ENCODE peak calls at places on chromosome 10, in six cellular contexts. G is transverse colon, O is H9, T is heart right ventricle, F is coronary artery, H is lower lobe of right lung. L is an unnamed sample.

GRCh38 chr10:11024596-11024995 is 6.9 kb downstream of the CELF2 start:
- DNase-seq in H (no peak), G (no peak), O (no peak), F (no peak), T (no peak), L (no peak)

GRCh38 chr10:5540080-5540479 is 15.3 kb downstream of the CALML3 start:
- DNase-seq in O (no peak), F (peak; percentile 33), G (peak; percentile 5), H (peak; percentile 36), T (no peak), L (no peak)

GRCh38 chr10:102634696-102635095 is 9.6 kb upstream of the TRIM8 start:
- DNase-seq in T (no peak), H (peak; percentile 41), O (no peak), F (no peak), G (no peak), L (no peak)

GRCh38 chr10:91452063-91452462 is 41.9 kb downstream of the HECTD2 start:
- DNase-seq in G (no peak), T (no peak), O (no peak), F (no peak), H (no peak), L (no peak)

GRCh38 chr10:63273575-63273974 is 140.4 kb downstream of the NRBF2 start:
- DNase-seq in G (no peak), O (no peak), T (no peak), H (no peak), F (no peak), L (no peak)

GRCh38 chr10:44513592-44513991 is 128.7 kb upstream of the CXCL12 start:
- DNase-seq in T (no peak), O (no peak), F (no peak), H (no peak), G (no peak), L (no peak)

GRCh38 chr10:3516191-3516590 is 268.8 kb downstream of the KLF6 start:
- DNase-seq in G (no peak), T (no peak), O (no peak), H (no peak), F (no peak), L (no peak)

GRCh38 chr10:98030093-98030821 is at the start of gene CRTAC1:
- DNase-seq in O (peak; percentile 87), G (peak; percentile 41), F (no peak), T (peak; percentile 64), H (peak; percentile 86), L (no peak)

GRCh38 chr10:110425684-110426293 is 71.9 kb upstream of the DUSP5 start:
- DNase-seq in T (no peak), O (no peak), F (no peak), H (no peak), G (no peak), L (no peak)

GRCh38 chr10:99461230-99461629 is 30.8 kb upstream of the GOT1 start:
- DNase-seq in T (no peak), H (no peak), F (no peak), O (no peak), G (no peak), L (no peak)

GRCh38 chr10:111063471-111063870 is 13.4 kb upstream of the ADRA2A start:
- DNase-seq in H (no peak), G (no peak), F (no peak), O (no peak), T (no peak), L (no peak)

GRCh38 chr10:103564116-103564501 is 70.6 kb downstream of the NEURL1 start:
- DNase-seq in G (no peak), T (no peak), H (no peak), F (no peak), O (no peak), L (no peak)

GRCh38 chr10:103564799-103565365 is 71.4 kb downstream of the NEURL1 start:
- DNase-seq in F (no peak), T (no peak), O (peak; percentile 70), H (no peak), G (peak; percentile 40), L (no peak)

GRCh38 chr10:132712698-132713232 is 73.2 kb downstream of the NKX6-2 start:
- DNase-seq in G (no peak), F (no peak), T (peak; percentile 3), O (no peak), H (peak; percentile 20), L (no peak)

GRCh38 chr10:7611909-7612308 is 54.9 kb downstream of the ITIH5 start:
- DNase-seq in G (no peak), H (no peak), T (no peak), O (no peak), F (no peak), L (no peak)

GRCh38 chr10:69180525-69181204 is 631 bp downstream of the SUPV3L1 start:
- DNase-seq in G (no peak), F (no peak), O (no peak), H (no peak), T (no peak), L (no peak)

GRCh38 chr10:61588770-61589211 is 73.9 kb upstream of the CABCOCO1 start:
- DNase-seq in F (no peak), O (no peak), T (no peak), G (no peak), H (no peak), L (no peak)

GRCh38 chr10:68371604-68372003 is 35.5 kb downstream of the RUFY2 start:
- DNase-seq in O (no peak), T (no peak), F (no peak), H (no peak), G (no peak), L (no peak)

GRCh38 chr10:76675951-76676587 is 961.5 kb downstream of the KCNMA1 start:
- DNase-seq in H (no peak), F (peak; percentile 93), G (peak; percentile 13), O (no peak), T (peak; percentile 41), L (no peak)

DNA sequence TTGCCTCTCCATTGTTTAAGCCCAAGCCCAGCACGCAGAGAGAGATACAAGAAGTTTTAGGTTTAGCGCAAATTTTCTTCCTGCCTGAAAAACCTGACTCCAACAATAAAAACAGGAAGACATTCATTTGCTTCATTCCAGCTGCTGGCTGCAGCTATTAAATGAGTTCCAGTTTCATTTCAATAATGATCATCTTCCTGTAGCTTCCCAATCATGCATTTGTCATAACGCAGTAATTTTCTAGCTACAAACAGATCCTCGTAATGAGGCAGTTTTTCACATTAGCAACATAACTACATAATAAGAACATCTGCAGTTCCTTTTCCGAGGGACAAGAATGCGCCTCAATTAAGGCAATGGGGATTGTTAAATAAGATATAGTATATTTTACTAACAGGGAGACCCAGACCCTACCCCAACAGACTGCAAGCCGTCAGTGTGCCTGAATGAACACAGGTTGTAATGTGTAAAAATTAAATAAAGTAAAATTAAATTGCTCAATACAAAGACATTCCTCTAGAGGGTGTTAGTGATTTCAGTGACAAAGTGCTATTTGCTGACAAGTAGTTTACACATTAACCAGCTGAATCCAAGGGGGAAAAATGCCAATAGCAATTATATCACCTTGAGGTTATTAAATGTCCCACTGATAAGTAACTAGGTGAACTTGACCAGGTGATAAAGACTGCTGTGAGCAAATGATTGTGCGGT is 110.7 kb downstream of the EBF3 start:
- DNase-seq in H (no peak), G (no peak), O (no peak), T (no peak), F (peak; percentile 11), L (no peak)
- TF ChIP-seq CTCF in H (peak; percentile 29), G (peak; percentile 39), O (peak; percentile 50), T (peak; percentile 35), F (no peak), L (peak; percentile 44)

GRCh38 chr10:95176101-95176500 is 17.9 kb upstream of the ACSM6 start:
- DNase-seq in G (no peak), O (no peak), F (no peak), H (no peak), T (no peak), L (no peak)
- TF ChIP-seq CTCF in G (no peak), O (peak; percentile 50), F (no peak), H (no peak), T (no peak), L (no peak)

GRCh38 chr10:22016046-22016705 is 12.6 kb upstream of the DNAJC1 start:
- DNase-seq in F (no peak), O (no peak), H (no peak), G (no peak), T (no peak), L (no peak)

GRCh38 chr10:22006379-22006884 is 2.9 kb upstream of the DNAJC1 start:
- DNase-seq in F (no peak), O (no peak), H (no peak), T (no peak), G (no peak), L (no peak)

GRCh38 chr10:22005763-22006162 is 2.2 kb upstream of the DNAJC1 start:
- DNase-seq in H (no peak), T (no peak), G (no peak), F (no peak), O (no peak), L (no peak)

GRCh38 chr10:22010973-22011408 is 7.5 kb upstream of the DNAJC1 start:
- DNase-seq in T (no peak), O (no peak), F (no peak), H (no peak), G (no peak), L (no peak)
- TF ChIP-seq CTCF in T (peak; percentile 50), O (peak; percentile 65), F (peak; percentile 59), H (peak; percentile 53), G (peak; percentile 47), L (peak; percentile 58)

GRCh38 chr10:48551796-48552591 is 52.9 kb downstream of the ARHGAP22 start:
- DNase-seq in F (peak; percentile 74), G (no peak), T (peak; percentile 31), H (no peak), O (peak; percentile 44), L (peak; percentile 76)
- TF ChIP-seq CTCF in F (peak; percentile 66), G (peak; percentile 59), T (peak; percentile 76), H (peak; percentile 72), O (peak; percentile 86), L (peak; percentile 86)

L was measured in osteocyte.